ENCODE peak calls at places on chromosomes 12 and 14, in nine cellular contexts. One of them, this sample, is unnamed.

GRCh38 chr12:12182926-12183325 is 83.9 kb downstream of the LRP6 start:
- DNase-seq in HCT116: no peak
- DNase-seq in sigmoid colon: no peak
- DNase-seq in MM.1S: no peak
- DNase-seq in A549: no peak
- DNase-seq in heart left ventricle: no peak
- DNase-seq in mammary epithelial cell: peak; percentile 15
- DNase-seq in suprapubic skin: no peak
- DNase-seq in NT2/D1: no peak
- DNase-seq in this sample: no peak

GRCh38 chr12:27367078-27367477 is 34.4 kb downstream of the BMAL2 start:
- DNase-seq in HCT116: no peak
- DNase-seq in sigmoid colon: no peak
- DNase-seq in MM.1S: no peak
- DNase-seq in A549: no peak
- DNase-seq in heart left ventricle: no peak
- DNase-seq in mammary epithelial cell: peak; percentile 21
- DNase-seq in suprapubic skin: no peak
- DNase-seq in NT2/D1: no peak
- DNase-seq in this sample: no peak

GRCh38 chr14:77909911-77910310 is 110.0 kb downstream of the ADCK1 start:
- DNase-seq in HCT116: no peak
- DNase-seq in sigmoid colon: peak; percentile 12
- DNase-seq in MM.1S: no peak
- DNase-seq in A549: no peak
- DNase-seq in heart left ventricle: no peak
- DNase-seq in mammary epithelial cell: no peak
- DNase-seq in suprapubic skin: peak; percentile 14
- DNase-seq in NT2/D1: no peak
- DNase-seq in this sample: no peak

GRCh38 chr12:79452906-79453305 is 237.9 kb downstream of the PAWR start:
- DNase-seq in HCT116: no peak
- DNase-seq in sigmoid colon: no peak
- DNase-seq in MM.1S: no peak
- DNase-seq in A549: no peak
- DNase-seq in heart left ventricle: no peak
- DNase-seq in mammary epithelial cell: no peak
- DNase-seq in suprapubic skin: no peak
- DNase-seq in NT2/D1: no peak
- DNase-seq in this sample: no peak

GRCh38 chr14:102805454-102805891 is 28.2 kb downstream of the TRAF3 start:
- DNase-seq in HCT116: peak; percentile 68
- DNase-seq in sigmoid colon: no peak
- DNase-seq in MM.1S: peak; percentile 71
- DNase-seq in A549: no peak
- DNase-seq in heart left ventricle: no peak
- DNase-seq in mammary epithelial cell: peak; percentile 28
- DNase-seq in suprapubic skin: no peak
- DNase-seq in NT2/D1: no peak
- DNase-seq in this sample: no peak

GRCh38 chr12:120870415-120870814 is 33.7 kb downstream of the SPPL3 start:
- DNase-seq in HCT116: no peak
- DNase-seq in sigmoid colon: no peak
- DNase-seq in MM.1S: no peak
- DNase-seq in A549: no peak
- DNase-seq in heart left ventricle: no peak
- DNase-seq in mammary epithelial cell: no peak
- DNase-seq in suprapubic skin: no peak
- DNase-seq in NT2/D1: no peak
- DNase-seq in this sample: no peak

GRCh38 chr14:92886337-92886736 is 36.6 kb upstream of the CHGA start:
- DNase-seq in HCT116: no peak
- DNase-seq in sigmoid colon: no peak
- DNase-seq in MM.1S: no peak
- DNase-seq in A549: no peak
- DNase-seq in heart left ventricle: no peak
- DNase-seq in mammary epithelial cell: no peak
- DNase-seq in suprapubic skin: no peak
- DNase-seq in NT2/D1: no peak
- DNase-seq in this sample: no peak

GRCh38 chr14:104093366-104094055 is 8.0 kb downstream of the ASPG start:
- DNase-seq in HCT116: no peak
- DNase-seq in sigmoid colon: no peak
- DNase-seq in MM.1S: no peak
- DNase-seq in A549: no peak
- DNase-seq in heart left ventricle: peak; percentile 59
- DNase-seq in mammary epithelial cell: no peak
- DNase-seq in suprapubic skin: peak; percentile 63
- DNase-seq in NT2/D1: no peak
- DNase-seq in this sample: peak; percentile 53

GRCh38 chr12:54286042-54286931 is 5.8 kb downstream of the HNRNPA1 start:
- DNase-seq in HCT116: no peak
- DNase-seq in sigmoid colon: no peak
- DNase-seq in MM.1S: no peak
- DNase-seq in A549: no peak
- DNase-seq in heart left ventricle: no peak
- DNase-seq in mammary epithelial cell: peak; percentile 53
- DNase-seq in suprapubic skin: no peak
- DNase-seq in NT2/D1: no peak
- DNase-seq in this sample: no peak

GRCh38 chr14:64711039-64711438 is 6.8 kb downstream of the PLEKHG3 start:
- DNase-seq in HCT116: no peak
- DNase-seq in sigmoid colon: peak; percentile 69
- DNase-seq in MM.1S: no peak
- DNase-seq in A549: no peak
- DNase-seq in heart left ventricle: no peak
- DNase-seq in mammary epithelial cell: no peak
- DNase-seq in suprapubic skin: peak; percentile 71
- DNase-seq in NT2/D1: no peak
- DNase-seq in this sample: no peak
- H3K4me1 ChIP-seq in HCT116: peaks cover 48% of the 10 kb centered on the region
- H3K4me1 ChIP-seq in sigmoid colon: peaks cover 74% of the 10 kb centered on the region
- H3K4me1 ChIP-seq in MM.1S: no peaks in the 10 kb centered on the region
- H3K4me1 ChIP-seq in A549: peaks cover 49% of the 10 kb centered on the region
- H3K4me1 ChIP-seq in heart left ventricle: peaks cover 35% of the 10 kb centered on the region
- H3K4me1 ChIP-seq in mammary epithelial cell: peaks cover 55% of the 10 kb centered on the region
- H3K4me1 ChIP-seq in suprapubic skin: peaks cover 72% of the 10 kb centered on the region
- H3K4me1 ChIP-seq in NT2/D1: peaks cover 12% of the 10 kb centered on the region
- H3K4me1 ChIP-seq in this sample: peaks cover 38% of the 10 kb centered on the region

DNA sequence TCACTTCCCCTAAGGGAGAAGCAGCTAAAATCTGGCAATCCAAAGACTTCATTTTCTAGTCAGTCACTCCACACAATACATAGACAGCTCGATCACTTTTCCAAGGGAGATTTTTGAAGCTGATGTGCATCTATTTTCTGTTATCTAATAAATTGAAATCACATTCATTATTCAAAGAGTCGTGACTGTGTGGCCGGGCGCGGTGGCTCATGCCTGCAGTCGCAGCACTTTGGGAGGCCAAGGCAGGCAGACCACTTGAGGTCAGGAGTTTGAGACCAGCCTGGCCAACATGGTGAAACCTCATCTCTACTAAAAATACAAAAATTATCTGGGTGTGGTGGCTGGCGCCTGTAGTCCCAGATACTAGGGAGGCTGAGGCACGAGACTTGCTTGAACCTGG is 27.1 kb upstream of the PTGR2 start:
- DNase-seq in HCT116: no peak
- DNase-seq in sigmoid colon: no peak
- DNase-seq in MM.1S: no peak
- DNase-seq in A549: no peak
- DNase-seq in heart left ventricle: no peak
- DNase-seq in mammary epithelial cell: no peak
- DNase-seq in suprapubic skin: no peak
- DNase-seq in NT2/D1: no peak
- DNase-seq in this sample: no peak
- H3K4me3 ChIP-seq in HCT116: no peak overlapping the region
- H3K4me3 ChIP-seq in sigmoid colon: no peak overlapping the region
- H3K4me3 ChIP-seq in MM.1S: no peak overlapping the region
- H3K4me3 ChIP-seq in A549: no peak overlapping the region
- H3K4me3 ChIP-seq in heart left ventricle: no peak overlapping the region
- H3K4me3 ChIP-seq in mammary epithelial cell: no peak overlapping the region
- H3K4me3 ChIP-seq in suprapubic skin: no peak overlapping the region
- H3K4me3 ChIP-seq in NT2/D1: no peak overlapping the region
- H3K4me3 ChIP-seq in this sample: no peak overlapping the region

GRCh38 chr14:85280074-85280473 is 249.9 kb upstream of the FLRT2 start:
- DNase-seq in HCT116: no peak
- DNase-seq in sigmoid colon: no peak
- DNase-seq in MM.1S: no peak
- DNase-seq in A549: peak; percentile 1
- DNase-seq in heart left ventricle: no peak
- DNase-seq in mammary epithelial cell: peak; percentile 24
- DNase-seq in suprapubic skin: no peak
- DNase-seq in NT2/D1: no peak
- DNase-seq in this sample: no peak
- H3K9me3 ChIP-seq in HCT116: peaks cover 11% of the 10 kb centered on the region
- H3K9me3 ChIP-seq in sigmoid colon: no peaks in the 10 kb centered on the region
- H3K9me3 ChIP-seq in MM.1S: no peaks in the 10 kb centered on the region
- H3K9me3 ChIP-seq in A549: no peaks in the 10 kb centered on the region
- H3K9me3 ChIP-seq in heart left ventricle: no peaks in the 10 kb centered on the region
- H3K9me3 ChIP-seq in mammary epithelial cell: no peaks in the 10 kb centered on the region
- H3K9me3 ChIP-seq in suprapubic skin: no peaks in the 10 kb centered on the region
- H3K9me3 ChIP-seq in NT2/D1: no peaks in the 10 kb centered on the region
- H3K9me3 ChIP-seq in this sample: no peaks in the 10 kb centered on the region

GRCh38 chr14:105200641-105201040 is 19.5 kb upstream of the NUDT14 start:
- DNase-seq in HCT116: no peak
- DNase-seq in sigmoid colon: no peak
- DNase-seq in MM.1S: no peak
- DNase-seq in A549: no peak
- DNase-seq in heart left ventricle: no peak
- DNase-seq in mammary epithelial cell: no peak
- DNase-seq in suprapubic skin: no peak
- DNase-seq in NT2/D1: no peak
- DNase-seq in this sample: no peak
- H3K4me1 ChIP-seq in HCT116: peaks cover 22% of the 10 kb centered on the region
- H3K4me1 ChIP-seq in sigmoid colon: peaks cover 45% of the 10 kb centered on the region
- H3K4me1 ChIP-seq in MM.1S: no peaks in the 10 kb centered on the region
- H3K4me1 ChIP-seq in A549: peaks cover 34% of the 10 kb centered on the region
- H3K4me1 ChIP-seq in heart left ventricle: peaks cover 61% of the 10 kb centered on the region
- H3K4me1 ChIP-seq in mammary epithelial cell: peaks cover 20% of the 10 kb centered on the region
- H3K4me1 ChIP-seq in suprapubic skin: peaks cover 64% of the 10 kb centered on the region
- H3K4me1 ChIP-seq in NT2/D1: peaks cover 18% of the 10 kb centered on the region
- H3K4me1 ChIP-seq in this sample: peaks cover 27% of the 10 kb centered on the region

DNA sequence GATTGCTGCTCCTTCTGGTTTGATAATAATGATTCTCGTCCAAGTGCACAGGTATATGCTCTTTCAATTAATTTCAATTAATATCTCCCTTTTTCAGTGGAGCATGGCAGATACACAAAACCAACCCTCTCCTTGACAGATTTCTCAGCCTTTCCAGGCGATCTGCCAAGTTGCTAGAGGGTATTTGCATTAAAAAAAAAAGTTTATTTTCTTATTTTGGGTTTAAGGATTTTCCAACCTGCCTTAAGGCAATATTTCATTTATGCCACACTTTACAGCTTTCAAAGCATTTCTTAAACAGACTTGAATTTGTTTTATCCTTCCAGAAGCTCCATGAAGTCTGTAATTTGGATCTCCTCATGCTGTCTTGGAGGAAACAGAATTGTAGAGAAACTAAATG is 2.1 kb downstream of the DGLUCY start:
- DNase-seq in HCT116: no peak
- DNase-seq in sigmoid colon: no peak
- DNase-seq in MM.1S: no peak
- DNase-seq in A549: no peak
- DNase-seq in heart left ventricle: no peak
- DNase-seq in mammary epithelial cell: no peak
- DNase-seq in suprapubic skin: no peak
- DNase-seq in NT2/D1: no peak
- DNase-seq in this sample: no peak
- H3K4me3 ChIP-seq in HCT116: peak overlapping the region; percentile 76
- H3K4me3 ChIP-seq in sigmoid colon: peak overlapping the region; percentile 63
- H3K4me3 ChIP-seq in MM.1S: peak overlapping the region; percentile 87
- H3K4me3 ChIP-seq in A549: no peak overlapping the region
- H3K4me3 ChIP-seq in heart left ventricle: peak overlapping the region; percentile 64
- H3K4me3 ChIP-seq in mammary epithelial cell: no peak overlapping the region
- H3K4me3 ChIP-seq in suprapubic skin: peak overlapping the region; percentile 60
- H3K4me3 ChIP-seq in NT2/D1: no peak overlapping the region
- H3K4me3 ChIP-seq in this sample: no peak overlapping the region

DNA sequence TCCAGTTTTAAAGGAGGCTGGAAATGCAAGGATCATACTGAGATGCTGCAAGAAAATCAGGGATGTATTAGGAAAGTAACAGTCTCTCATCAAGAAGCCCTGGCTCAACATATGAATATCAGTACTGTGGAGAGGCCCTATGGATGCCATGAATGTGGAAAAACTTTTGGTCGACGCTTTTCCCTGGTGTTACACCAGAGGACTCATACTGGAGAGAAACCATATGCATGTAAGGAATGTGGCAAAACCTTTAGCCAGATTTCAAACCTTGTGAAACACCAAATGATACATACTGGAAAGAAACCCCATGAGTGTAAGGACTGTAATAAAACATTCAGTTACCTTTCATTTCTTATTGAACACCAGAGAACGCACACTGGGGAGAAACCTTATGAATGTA is 24.5 kb downstream of the ZNF891 start:
- DNase-seq in HCT116: no peak
- DNase-seq in sigmoid colon: no peak
- DNase-seq in MM.1S: no peak
- DNase-seq in A549: peak; percentile 34
- DNase-seq in heart left ventricle: no peak
- DNase-seq in mammary epithelial cell: no peak
- DNase-seq in suprapubic skin: no peak
- DNase-seq in NT2/D1: no peak
- DNase-seq in this sample: no peak
- H3K9me3 ChIP-seq in HCT116: peaks cover 31% of the 10 kb centered on the region
- H3K9me3 ChIP-seq in sigmoid colon: peaks cover 50% of the 10 kb centered on the region
- H3K9me3 ChIP-seq in MM.1S: no peaks in the 10 kb centered on the region
- H3K9me3 ChIP-seq in A549: peaks cover 97% of the 10 kb centered on the region
- H3K9me3 ChIP-seq in heart left ventricle: peaks cover 100% of the 10 kb centered on the region
- H3K9me3 ChIP-seq in mammary epithelial cell: peaks cover 78% of the 10 kb centered on the region
- H3K9me3 ChIP-seq in suprapubic skin: peaks cover 95% of the 10 kb centered on the region
- H3K9me3 ChIP-seq in NT2/D1: peaks cover 100% of the 10 kb centered on the region
- H3K9me3 ChIP-seq in this sample: peaks cover 100% of the 10 kb centered on the region

This sample was measured in mucosa of descending colon.